ENCODE peak calls at places on chromosomes 16 and 17, in nine cellular contexts. P is PC-9; K is fibroblast of lung; A is ascending aorta; Y is prostate gland; V is H9; B is heart left ventricle; M is CD4-positive, alpha-beta T cell; U is K562. H is an unnamed sample.
A peak's percentile ranks its signal among the peaks of the same experiment; 100 is the strongest.

GRCh38 chr17:73293480-73293911 is 18.3 kb downstream of the CDC42EP4 start:
- DNase-seq in P (peak; percentile 99), Y (peak; percentile 78), V (no peak), K (peak; percentile 86), A (peak; percentile 31), M (no peak), U (no peak), B (no peak), H (peak; percentile 62)

GRCh38 chr17:45136846-45137560 is 1.5 kb downstream of the ACBD4 start:
- DNase-seq in A (no peak), M (no peak), B (peak; percentile 53), V (no peak), P (no peak), K (no peak), Y (no peak), U (no peak), H (no peak)

GRCh38 chr17:72730091-72730490 is 362.4 kb downstream of the SLC39A11 start:
- DNase-seq in K (peak; percentile 52), V (no peak), M (no peak), A (no peak), Y (no peak), U (peak; percentile 30), P (no peak), B (no peak), H (no peak)

GRCh38 chr17:36755586-36755985 is 154.2 kb downstream of the MRM1 start:
- DNase-seq in U (peak; percentile 60), V (peak; percentile 87), P (no peak), K (no peak), A (no peak), Y (peak; percentile 13), B (no peak), M (peak; percentile 13), H (no peak)

GRCh38 chr17:20203761-20204263 is 194.7 kb downstream of the SPECC1 start:
- DNase-seq in K (peak; percentile 68), P (peak; percentile 68), U (no peak), B (no peak), M (no peak), Y (no peak), A (no peak), V (no peak), H (no peak)

GRCh38 chr17:35752471-35752870 is 568 bp downstream of the GAS2L2 start:
- DNase-seq in A (no peak), V (no peak), B (no peak), K (no peak), U (no peak), Y (no peak), M (no peak), P (peak; percentile 38), H (no peak)

GRCh38 chr17:40095944-40096791 is 4.2 kb downstream of the NR1D1 start:
- DNase-seq in A (no peak), V (no peak), B (peak; percentile 75), P (no peak), Y (no peak), K (no peak), U (no peak), M (peak; percentile 60), H (no peak)

GRCh38 chr17:76383645-76384221 is 676 bp upstream of the SPHK1 start:
- DNase-seq in V (peak; percentile 74), P (no peak), U (peak; percentile 75), B (peak; percentile 79), M (peak; percentile 16), A (no peak), Y (peak; percentile 27), K (peak; percentile 66), H (peak; percentile 57)

GRCh38 chr16:62041401-62041800 is 5.2 kb upstream of the CDH8 start:
- DNase-seq in U (no peak), P (no peak), A (no peak), K (peak; percentile 32), V (peak; percentile 49), M (no peak), B (no peak), Y (no peak), H (peak; percentile 20)

GRCh38 chr17:73261952-73262675 is 434 bp upstream of the CPSF4L start:
- DNase-seq in A (no peak), B (no peak), Y (peak; percentile 77), P (no peak), K (peak; percentile 65), U (no peak), V (no peak), M (no peak), H (no peak)

GRCh38 chr17:66474810-66475497 is 172.5 kb downstream of the PRKCA start:
- DNase-seq in P (no peak), K (no peak), A (no peak), U (no peak), M (no peak), B (no peak), V (peak; percentile 43), Y (no peak), H (no peak)

GRCh38 chr16:79097781-79098180 is 502.8 kb downstream of the MAF start:
- DNase-seq in K (no peak), B (no peak), A (no peak), Y (no peak), V (no peak), M (no peak), P (no peak), U (no peak), H (no peak)

GRCh38 chr16:66309-67182 is 5.9 kb downstream of the RHBDF1 start:
- DNase-seq in Y (no peak), A (no peak), M (no peak), K (no peak), B (no peak), U (no peak), V (no peak), P (no peak), H (no peak)
- H3K27ac ChIP-seq in Y (no peak overlapping the region), A (peak overlapping the region; percentile 9), M (no peak overlapping the region), K (no peak overlapping the region), B (no peak overlapping the region), U (no peak overlapping the region), V (no peak overlapping the region), P (no peak overlapping the region), H (peak overlapping the region; percentile 91)

GRCh38 chr17:29155966-29156338 is 24.2 kb downstream of the MYO18A start:
- DNase-seq in V (peak; percentile 89), B (no peak), K (peak; percentile 74), U (no peak), P (no peak), Y (no peak), A (no peak), M (no peak), H (no peak)
- H3K27ac ChIP-seq in V (no peak overlapping the region), B (peak overlapping the region; percentile 73), K (peak overlapping the region; percentile 73), U (no peak overlapping the region), P (peak overlapping the region; percentile 91), Y (peak overlapping the region; percentile 40), A (peak overlapping the region; percentile 70), M (no peak overlapping the region), H (peak overlapping the region; percentile 97)

DNA sequence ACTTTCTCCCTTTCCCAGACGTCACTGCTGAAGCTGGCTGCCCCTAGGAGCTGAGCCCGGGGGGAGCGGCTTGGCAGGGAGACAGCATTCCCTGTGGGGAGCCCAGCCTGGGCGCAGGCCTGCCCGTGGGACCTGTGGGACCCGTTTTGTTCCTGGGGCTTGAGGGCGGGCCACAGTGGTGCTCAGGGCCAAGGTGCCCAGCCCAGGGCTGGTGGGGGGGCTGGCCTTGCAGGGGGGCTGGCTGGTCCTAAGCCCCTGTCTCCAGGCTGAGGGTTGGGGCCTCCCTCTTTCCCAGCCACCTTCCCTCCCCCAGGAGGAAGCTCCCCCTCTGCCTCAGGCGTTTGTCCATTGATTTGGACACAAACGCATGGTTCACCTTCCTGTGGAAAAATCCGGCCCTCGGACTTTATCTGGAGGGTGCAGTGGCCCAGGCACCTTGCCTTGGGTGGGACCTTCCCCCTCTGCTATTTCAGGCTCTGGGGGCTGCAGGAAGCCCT is 4.4 kb downstream of the NHERF2 start:
- DNase-seq in U (no peak), A (no peak), B (peak; percentile 84), P (no peak), V (no peak), M (no peak), K (no peak), Y (no peak), H (no peak)
- H3K27ac ChIP-seq in U (no peak overlapping the region), A (peak overlapping the region; percentile 93), B (peak overlapping the region; percentile 89), P (no peak overlapping the region), V (no peak overlapping the region), M (no peak overlapping the region), K (no peak overlapping the region), Y (peak overlapping the region; percentile 42), H (peak overlapping the region; percentile 78)

GRCh38 chr16:11395008-11395948 is 50.0 kb downstream of the RMI2 start:
- DNase-seq in V (no peak), P (no peak), B (peak; percentile 36), M (no peak), U (no peak), Y (peak; percentile 42), K (no peak), A (no peak), H (no peak)

GRCh38 chr16:11393861-11394592 is 48.8 kb downstream of the RMI2 start:
- DNase-seq in V (no peak), K (no peak), U (no peak), Y (no peak), B (peak; percentile 26), M (no peak), A (no peak), P (no peak), H (no peak)

GRCh38 chr16:11396241-11397048 is 51.2 kb downstream of the RMI2 start:
- DNase-seq in V (peak; percentile 86), K (peak; percentile 40), U (peak; percentile 86), Y (peak; percentile 61), A (no peak), M (peak; percentile 59), P (no peak), B (peak; percentile 83), H (peak; percentile 82)

GRCh38 chr16:11394593-11394960 is 49.3 kb downstream of the RMI2 start:
- DNase-seq in A (no peak), M (no peak), B (peak; percentile 20), Y (no peak), U (no peak), K (no peak), V (no peak), P (no peak), H (no peak)

DNA sequence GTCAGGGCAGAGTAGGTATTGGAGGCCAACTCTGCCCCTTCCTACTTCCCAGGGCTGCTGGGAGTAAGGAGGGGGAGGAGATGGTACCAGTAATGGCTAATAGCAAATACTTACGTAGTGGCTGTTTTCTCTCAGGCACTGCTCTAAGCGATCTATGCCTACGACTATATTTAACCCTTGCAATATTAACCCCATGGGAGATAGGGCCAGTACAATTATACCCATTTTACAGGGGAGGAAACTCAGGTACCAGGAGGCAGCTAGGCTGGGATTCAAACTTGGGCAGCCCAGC is 50.6 kb downstream of the RMI2 start:
- DNase-seq in A (no peak), U (no peak), P (no peak), M (no peak), K (no peak), Y (no peak), V (no peak), B (peak; percentile 16), H (no peak)
- H3K27ac ChIP-seq in A (no peak overlapping the region), U (no peak overlapping the region), P (no peak overlapping the region), M (no peak overlapping the region), K (no peak overlapping the region), Y (no peak overlapping the region), V (no peak overlapping the region), B (no peak overlapping the region), H (no peak overlapping the region)

DNA sequence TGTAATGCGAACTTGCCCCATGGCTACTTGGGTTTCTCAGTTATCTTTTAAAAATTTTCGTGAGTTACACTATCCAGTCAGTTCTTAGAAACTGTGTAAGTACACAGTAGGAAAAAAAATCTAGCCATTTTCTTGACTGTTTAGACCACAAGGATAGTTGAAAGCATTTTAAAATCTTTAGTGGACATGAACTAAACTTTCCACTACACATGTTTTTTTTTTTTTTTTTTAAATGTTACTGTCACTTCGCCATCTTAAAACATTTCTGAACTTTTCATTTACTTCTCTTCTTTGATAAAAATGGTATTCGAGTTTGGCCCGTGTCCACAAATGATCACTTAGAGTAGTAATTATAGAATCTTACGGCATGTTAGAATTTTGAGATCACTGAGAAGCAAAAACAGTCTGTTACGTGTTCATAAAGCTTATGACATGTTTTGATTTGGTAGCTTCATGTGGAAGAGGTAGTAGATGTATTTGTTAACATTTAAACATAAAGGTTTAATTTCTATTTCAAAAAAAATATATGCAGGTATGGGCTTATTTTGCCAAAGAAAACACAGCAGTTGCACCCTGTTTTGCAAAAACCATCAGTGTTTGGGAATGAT is 1.0 kb downstream of the NSRP1 start:
- DNase-seq in K (peak; percentile 21), A (no peak), B (no peak), U (no peak), P (no peak), Y (no peak), M (no peak), V (no peak), H (no peak)
- H3K27ac ChIP-seq in K (peak overlapping the region; percentile 100), A (peak overlapping the region; percentile 95), B (peak overlapping the region; percentile 93), U (peak overlapping the region; percentile 97), P (peak overlapping the region; percentile 74), Y (peak overlapping the region; percentile 98), M (peak overlapping the region; percentile 85), V (peak overlapping the region; percentile 96), H (no peak overlapping the region)

H was measured in RWPE1.